ENCODE peak calls at places on chromosomes 5 and 9, in ten cellular contexts. V is HCT116, W is neural progenitor cell, K is psoas muscle, P is sigmoid colon, X is tibial nerve, O is prostate gland, R is fibroblast of lung, S is Peyer's patch, B is upper lobe of right lung. N is an unnamed sample.
A peak's percentile ranks its signal among the peaks of the same experiment; 100 is the strongest.

GRCh38 chr5:135441256-135441915 is 5.8 kb downstream of the DCANP1 start:
- DNase-seq in V (no peak), W (no peak), K (no peak), P (peak; percentile 63), X (no peak), O (no peak), R (no peak), S (no peak), B (peak; percentile 50), N (peak; percentile 9)

GRCh38 chr9:92385001-92385400 is 19.4 kb downstream of the OGN start:
- DNase-seq in V (no peak), W (no peak), K (no peak), P (no peak), X (no peak), O (no peak), R (peak; percentile 69), S (no peak), B (no peak), N (no peak)

GRCh38 chr5:108093186-108093585 is 288.7 kb downstream of the FBXL17 start:
- DNase-seq in V (peak; percentile 6), W (peak; percentile 20), K (no peak), P (no peak), X (no peak), O (no peak), R (peak; percentile 32), S (no peak), B (no peak), N (no peak)

GRCh38 chr5:175467983-175468698 is 10.2 kb upstream of the SFXN1 start:
- DNase-seq in V (no peak), W (no peak), K (no peak), P (no peak), X (no peak), O (no peak), R (no peak), S (no peak), B (no peak), N (no peak)

GRCh38 chr5:32076699-32077695 is 97.1 kb downstream of the GOLPH3 start:
- DNase-seq in V (peak; percentile 34), W (peak; percentile 62), K (no peak), P (no peak), X (peak; percentile 87), O (peak; percentile 44), R (peak; percentile 87), S (no peak), B (no peak), N (peak; percentile 37)

GRCh38 chr5:42851441-42851840 is 39.7 kb upstream of the SELENOP start:
- DNase-seq in V (no peak), W (no peak), K (no peak), P (no peak), X (no peak), O (no peak), R (no peak), S (no peak), B (no peak), N (no peak)

GRCh38 chr5:36880761-36881160 is 4.2 kb downstream of the NIPBL start:
- DNase-seq in V (no peak), W (no peak), K (no peak), P (no peak), X (no peak), O (no peak), R (no peak), S (no peak), B (no peak), N (no peak)

GRCh38 chr5:157431544-157432200 is 28.3 kb upstream of the NIPAL4 start:
- DNase-seq in V (peak; percentile 38), W (peak; percentile 50), K (no peak), P (no peak), X (peak; percentile 72), O (peak; percentile 33), R (peak; percentile 58), S (no peak), B (no peak), N (no peak)

GRCh38 chr5:13866792-13867191 is 77.7 kb downstream of the DNAH5 start:
- DNase-seq in V (no peak), W (peak; percentile 77), K (no peak), P (no peak), X (no peak), O (no peak), R (peak; percentile 37), S (no peak), B (no peak), N (no peak)

GRCh38 chr5:115336964-115337363 is 40.5 kb upstream of the CCDC112 start:
- DNase-seq in V (no peak), W (no peak), K (no peak), P (no peak), X (no peak), O (no peak), R (no peak), S (no peak), B (no peak), N (no peak)

GRCh38 chr9:38107811-38108304 is 38.8 kb upstream of the SHB start:
- DNase-seq in V (no peak), W (peak; percentile 85), K (no peak), P (no peak), X (no peak), O (no peak), R (peak; percentile 16), S (no peak), B (no peak), N (peak; percentile 15)

GRCh38 chr5:128825826-128826225 is 139.5 kb upstream of the SLC27A6 start:
- DNase-seq in V (no peak), W (no peak), K (no peak), P (no peak), X (no peak), O (no peak), R (peak; percentile 32), S (no peak), B (no peak), N (no peak)

GRCh38 chr9:96378187-96378586 is 5.3 kb downstream of the SLC35D2 start:
- DNase-seq in V (no peak), W (no peak), K (no peak), P (peak; percentile 27), X (no peak), O (no peak), R (no peak), S (no peak), B (no peak), N (no peak)

GRCh38 chr5:158701406-158702177 is 398.1 kb downstream of the EBF1 start:
- DNase-seq in V (no peak), W (no peak), K (no peak), P (no peak), X (no peak), O (no peak), R (peak; percentile 63), S (no peak), B (no peak), N (no peak)

GRCh38 chr9:90921969-90922368 is 120.3 kb downstream of the SYK start:
- DNase-seq in V (no peak), W (no peak), K (no peak), P (no peak), X (no peak), O (no peak), R (no peak), S (no peak), B (no peak), N (no peak)

GRCh38 chr9:90927496-90927895 is 125.9 kb downstream of the SYK start:
- DNase-seq in V (no peak), W (no peak), K (no peak), P (no peak), X (no peak), O (no peak), R (no peak), S (no peak), B (no peak), N (no peak)

GRCh38 chr9:90929616-90930015 is 128.0 kb downstream of the SYK start:
- DNase-seq in V (no peak), W (no peak), K (no peak), P (no peak), X (no peak), O (no peak), R (no peak), S (no peak), B (no peak), N (no peak)

GRCh38 chr9:90926920-90927319 is 125.3 kb downstream of the SYK start:
- DNase-seq in V (no peak), W (no peak), K (no peak), P (no peak), X (no peak), O (no peak), R (peak; percentile 28), S (no peak), B (no peak), N (no peak)

GRCh38 chr9:90925581-90926257 is 124.1 kb downstream of the SYK start:
- DNase-seq in V (no peak), W (no peak), K (no peak), P (no peak), X (no peak), O (no peak), R (peak; percentile 93), S (no peak), B (no peak), N (no peak)
- TF ChIP-seq CTCF in V (no peak), W (no peak), K (no peak), P (no peak), X (no peak), O (no peak), R (no peak), S (no peak), B (no peak), N (no peak)

DNA sequence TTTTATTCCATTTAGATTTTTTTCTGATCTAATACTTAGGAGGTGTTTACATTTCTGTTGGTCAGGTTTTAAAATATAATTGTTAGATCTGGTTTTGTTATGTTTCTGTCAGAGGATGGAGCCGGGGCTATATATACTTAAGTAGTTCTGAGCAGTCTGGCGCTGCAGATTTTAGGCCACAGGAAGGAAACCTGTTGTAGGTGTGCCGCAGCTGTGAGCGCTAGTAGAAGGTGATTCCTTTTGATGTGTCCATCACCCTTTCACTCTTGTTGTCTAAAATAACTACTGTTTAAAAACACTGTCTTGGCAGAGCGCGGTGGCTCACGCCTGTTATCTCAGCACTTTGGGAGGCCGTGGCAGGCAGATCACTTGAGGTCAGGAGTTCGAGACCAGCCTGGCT is 17.0 kb downstream of the ZBTB34 start:
- DNase-seq in V (no peak), W (no peak), K (no peak), P (no peak), X (no peak), O (no peak), R (no peak), S (no peak), B (peak; percentile 35), N (no peak)
- H3K27ac ChIP-seq in V (no peak overlapping the region), W (no peak overlapping the region), K (no peak overlapping the region), P (no peak overlapping the region), X (no peak overlapping the region), O (no peak overlapping the region), R (no peak overlapping the region), S (no peak overlapping the region), B (no peak overlapping the region), N (no peak overlapping the region)

DNA sequence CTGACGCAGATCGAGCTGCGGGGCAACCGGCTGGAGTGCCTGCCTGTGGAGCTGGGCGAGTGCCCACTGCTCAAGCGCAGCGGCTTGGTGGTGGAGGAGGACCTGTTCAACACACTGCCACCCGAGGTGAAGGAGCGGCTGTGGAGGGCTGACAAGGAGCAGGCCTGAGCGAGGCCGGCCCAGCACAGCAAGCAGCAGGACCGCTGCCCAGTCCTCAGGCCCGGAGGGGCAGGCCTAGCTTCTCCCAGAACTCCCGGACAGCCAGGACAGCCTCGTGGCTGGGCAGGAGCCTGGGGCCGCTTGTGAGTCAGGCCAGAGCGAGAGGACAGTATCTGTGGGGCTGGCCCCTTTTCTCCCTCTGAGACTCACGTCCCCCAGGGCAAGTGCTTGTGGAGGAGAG is 4.6 kb upstream of the PHYHD1 start:
- DNase-seq in V (no peak), W (no peak), K (peak; percentile 84), P (peak; percentile 81), X (no peak), O (peak; percentile 42), R (no peak), S (no peak), B (peak; percentile 84), N (no peak)
- H3K4me1 ChIP-seq in V (peaks cover 26% of the 10 kb centered on the region), W (peaks cover 15% of the 10 kb centered on the region), K (peaks cover 66% of the 10 kb centered on the region), P (peaks cover 79% of the 10 kb centered on the region), X (peaks cover 3% of the 10 kb centered on the region), O (peaks cover 46% of the 10 kb centered on the region), R (peaks cover 42% of the 10 kb centered on the region), S (no peaks in the 10 kb centered on the region), B (peaks cover 80% of the 10 kb centered on the region), N (peaks cover 34% of the 10 kb centered on the region)

GRCh38 chr5:153135416-153135815 is 355.1 kb upstream of the GRIA1 start:
- DNase-seq in V (no peak), W (no peak), K (no peak), P (no peak), X (no peak), O (no peak), R (peak; percentile 67), S (no peak), B (no peak), N (no peak)
- TF ChIP-seq CTCF in V (no peak), W (no peak), K (no peak), P (no peak), X (no peak), O (no peak), R (no peak), S (no peak), B (no peak), N (no peak)